ENCODE peak calls at places on chromosome 1, in six cellular contexts. P is thoracic aorta, S is kidney, E is psoas muscle, Z is fibroblast of lung, B is tibial artery. Y is an unnamed sample. For H3K4me1, the result is how much of the 10 kb centered on the place peaks cover.

GRCh38 chr1:16396591-16396990 is 29.5 kb downstream of the SZRD1 start:
- DNase-seq in E (peak), Z (peak), S (no peak), P (no peak), B (peak), Y (no peak)

GRCh38 chr1:118077331-118078055 is 107.5 kb downstream of the SPAG17 start:
- DNase-seq in E (no peak), B (no peak), Z (peak), P (no peak), S (no peak), Y (no peak)

GRCh38 chr1:14585771-14586170 is 12.7 kb upstream of the KAZN start:
- DNase-seq in P (no peak), B (no peak), Z (no peak), S (no peak), E (no peak), Y (no peak)

GRCh38 chr1:193058529-193059281 is 455 bp downstream of the UCHL5 start:
- DNase-seq in E (no peak), P (no peak), Z (peak), B (peak), S (peak), Y (peak)

GRCh38 chr1:94884101-94884875 is 42.6 kb downstream of the CNN3 start:
- DNase-seq in Z (peak), P (no peak), E (no peak), S (peak), B (no peak), Y (no peak)

GRCh38 chr1:193221641-193222040 is 35.2 kb upstream of the B3GALT2 start:
- DNase-seq in E (no peak), B (no peak), Z (peak), S (no peak), P (no peak), Y (no peak)

GRCh38 chr1:73756817-73757216 is 441.2 kb downstream of the LRRIQ3 start:
- DNase-seq in B (no peak), E (no peak), S (no peak), Z (no peak), P (no peak), Y (no peak)

GRCh38 chr1:161827786-161828185 is 61.7 kb downstream of the ATF6 start:
- DNase-seq in B (no peak), E (no peak), S (no peak), Z (peak), P (no peak), Y (no peak)

GRCh38 chr1:19363526-19364152 is 51.5 kb downstream of the SLC66A1 start:
- DNase-seq in E (no peak), S (no peak), Z (no peak), B (no peak), P (no peak), Y (no peak)

GRCh38 chr1:32336963-32337675 is 1.1 kb upstream of the MARCKSL1 start:
- DNase-seq in S (peak), B (no peak), Z (peak), P (no peak), E (peak), Y (peak)

GRCh38 chr1:111739222-111739983 is at the start of gene INKA2:
- DNase-seq in P (no peak), E (peak), B (peak), Z (peak), S (peak), Y (peak)

GRCh38 chr1:111738133-111738435 is 1.1 kb downstream of the INKA2 start:
- DNase-seq in B (no peak), Z (no peak), S (no peak), E (no peak), P (no peak), Y (no peak)

GRCh38 chr1:111737216-111738132 is 1.7 kb downstream of the INKA2 start:
- DNase-seq in Z (no peak), E (no peak), B (no peak), P (no peak), S (no peak), Y (no peak)

GRCh38 chr1:111738436-111739221 is 566 bp downstream of the INKA2 start:
- DNase-seq in Z (peak), B (peak), P (no peak), E (peak), S (peak), Y (peak)

GRCh38 chr1:111739984-111740765 is 980 bp upstream of the INKA2 start:
- DNase-seq in S (peak), Z (peak), B (peak), E (peak), P (no peak), Y (peak)
- H3K27ac ChIP-seq in S (no peak), Z (peak), B (peak), E (peak), P (peak), Y (peak)

GRCh38 chr1:24502168-24503002 is at the start of gene RCAN3:
- DNase-seq in P (peak), E (peak), S (peak), B (peak), Z (peak), Y (peak)

GRCh38 chr1:24503870-24504523 is 1.4 kb downstream of the RCAN3 start:
- DNase-seq in E (no peak), P (no peak), Z (no peak), B (no peak), S (no peak), Y (no peak)

GRCh38 chr1:24504560-24504959 is 1.9 kb downstream of the RCAN3 start:
- DNase-seq in P (no peak), Z (no peak), S (no peak), B (no peak), E (no peak), Y (no peak)

GRCh38 chr1:24501371-24502167 is 1.1 kb upstream of the RCAN3 start:
- DNase-seq in E (no peak), S (no peak), P (no peak), B (peak), Z (no peak), Y (peak)

GRCh38 chr1:24503003-24503751 is 541 bp downstream of the RCAN3 start:
- DNase-seq in Z (no peak), P (no peak), S (no peak), E (no peak), B (no peak), Y (no peak)
- H3K4me1 ChIP-seq in Z (under half), P (under half), S (under half), E (under half), B (under half), Y (under half)

GRCh38 chr1:203354246-203354645 is 3.3 kb upstream of the FMOD start:
- DNase-seq in P (no peak), E (no peak), Z (peak), B (no peak), S (no peak), Y (no peak)

GRCh38 chr1:203353486-203353885 is 2.6 kb upstream of the FMOD start:
- DNase-seq in Z (no peak), E (no peak), S (no peak), P (no peak), B (no peak), Y (no peak)

GRCh38 chr1:203349757-203350522 is 982 bp downstream of the FMOD start:
- DNase-seq in Z (no peak), P (no peak), S (no peak), B (no peak), E (no peak), Y (no peak)

GRCh38 chr1:203349166-203349565 is 1.8 kb downstream of the FMOD start:
- DNase-seq in B (no peak), Z (no peak), P (no peak), E (no peak), S (no peak), Y (no peak)

GRCh38 chr1:203351037-203351625 is at the start of gene FMOD:
- DNase-seq in P (peak), Z (peak), B (peak), E (peak), S (no peak), Y (no peak)
- TF ChIP-seq CTCF in P (no peak), Z (peak), B (no peak), E (no peak), S (no peak), Y (no peak)

DNA sequence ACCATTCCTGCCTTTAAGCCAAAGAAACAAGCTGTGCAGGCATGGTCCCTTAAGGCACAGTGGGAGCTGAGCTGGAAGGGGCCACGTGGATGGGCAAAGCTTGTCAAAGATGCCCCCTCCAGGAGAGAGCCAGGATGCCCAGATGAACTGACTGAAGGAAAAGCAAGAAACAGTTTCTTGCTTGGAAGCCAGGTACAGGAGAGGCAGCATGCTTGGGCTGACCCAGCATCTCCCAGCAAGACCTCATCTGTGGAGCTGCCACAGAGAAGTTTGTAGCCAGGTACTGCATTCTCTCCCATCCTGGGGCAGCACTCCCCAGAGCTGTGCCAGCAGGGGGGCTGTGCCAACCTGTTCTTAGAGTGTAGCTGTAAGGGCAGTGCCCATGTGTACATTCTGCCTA is 1.3 kb upstream of the SLC50A1 start:
- DNase-seq in P (no peak), Z (no peak), E (no peak), S (no peak), B (no peak), Y (no peak)
- H3K27ac ChIP-seq in P (peak), Z (no peak), E (peak), S (peak), B (peak), Y (peak)

GRCh38 chr1:27001570-27002360 is 8.3 kb downstream of the TRNP1 start:
- DNase-seq in B (peak), Z (no peak), P (no peak), E (peak), S (no peak), Y (peak)

GRCh38 chr1:27005166-27005530 is 7.5 kb downstream of the TENT5B start:
- DNase-seq in Z (no peak), B (no peak), S (no peak), E (no peak), P (no peak), Y (no peak)

GRCh38 chr1:27005648-27006496 is 6.8 kb downstream of the TENT5B start:
- DNase-seq in S (no peak), E (no peak), Z (no peak), B (no peak), P (no peak), Y (peak)

GRCh38 chr1:27004471-27005165 is 8.0 kb downstream of the TENT5B start:
- DNase-seq in S (no peak), E (no peak), B (no peak), P (no peak), Z (peak), Y (peak)

DNA sequence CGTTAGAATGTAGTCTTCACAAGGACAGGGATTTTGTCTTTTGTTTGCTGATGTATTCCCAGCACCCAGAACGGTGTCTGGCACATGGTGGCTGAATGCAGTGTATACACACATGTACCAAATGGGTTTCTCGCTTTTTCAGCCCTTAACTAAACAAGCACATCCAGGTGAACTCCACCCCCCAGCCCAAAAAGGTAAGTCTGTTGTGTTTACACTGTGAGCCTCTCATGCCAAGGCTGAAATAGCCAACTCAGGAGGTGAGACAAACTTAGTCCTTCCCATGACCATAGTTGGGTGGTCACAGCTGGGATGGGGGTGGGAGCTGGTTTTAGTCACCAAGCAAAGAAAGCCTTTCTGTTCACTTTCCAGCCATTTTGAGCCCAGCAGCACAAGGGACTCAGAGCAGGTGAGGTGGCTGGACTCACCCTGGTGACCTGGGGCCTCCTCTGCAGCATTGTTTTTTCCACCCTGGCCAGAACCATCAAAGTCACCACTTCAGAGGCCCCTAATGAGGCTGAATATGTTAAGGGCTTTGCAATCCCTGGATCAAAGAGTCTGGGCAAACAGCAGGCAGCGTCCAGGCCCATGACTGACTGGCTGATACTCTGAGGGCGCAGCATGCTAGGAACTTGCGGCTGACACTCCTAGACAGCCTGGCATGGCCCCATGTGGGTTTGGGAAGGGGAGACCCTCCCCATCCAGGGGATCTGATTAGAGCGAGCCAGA is 8.7 kb downstream of the TENT5B start:
- DNase-seq in Z (no peak), P (no peak), B (no peak), E (no peak), S (no peak), Y (no peak)
- H3K4me1 ChIP-seq in Z (under half), P (under half), B (half or more), E (under half), S (under half), Y (half or more)

GRCh38 chr1:25692560-25692959 is 76.0 kb downstream of the MAN1C1 start:
- DNase-seq in B (no peak), P (no peak), S (no peak), Z (no peak), E (no peak), Y (no peak)
- TF ChIP-seq CTCF in B (no peak), P (no peak), S (peak), Z (peak), E (peak), Y (peak)

DNA sequence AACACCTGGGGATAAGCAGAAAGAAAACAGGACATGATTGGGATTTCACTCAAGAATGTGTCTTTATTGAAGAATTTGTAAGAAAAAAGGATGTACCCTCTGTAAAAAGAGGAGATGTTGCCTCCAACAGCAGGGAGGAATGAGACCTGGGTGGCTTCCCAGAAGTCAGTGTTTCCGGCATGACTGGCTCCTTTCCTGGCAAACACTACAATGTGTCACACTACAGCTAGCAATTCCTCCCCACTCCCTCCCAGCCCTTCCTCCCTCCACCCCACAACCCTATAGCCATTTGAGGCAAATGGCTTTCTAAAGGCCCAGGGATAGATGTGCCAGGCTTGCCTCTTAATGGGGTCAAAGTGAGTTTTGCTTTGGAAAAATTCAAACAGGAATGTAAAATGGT is 11.5 kb upstream of the COL8A2 start:
- DNase-seq in P (peak), B (peak), Z (peak), E (no peak), S (no peak), Y (no peak)
- H3K27ac ChIP-seq in P (peak), B (peak), Z (peak), E (peak), S (no peak), Y (peak)